ENCODE peak calls at places on chromosomes 11 and 22, in four cellular contexts. Z is uterus, K is hepatocyte, E is breast epithelium. G is an unnamed sample. For H3K4me1, the result is how much of the 10 kb centered on the place peaks cover.

GRCh38 chr22:20031732-20032406 is 11.0 kb downstream of the TANGO2 start:
- DNase-seq in K (no peak), Z (no peak), E (no peak), G (no peak)

GRCh38 chr11:130244851-130245250 is 69.9 kb downstream of the ZBTB44 start:
- DNase-seq in E (no peak), Z (no peak), K (no peak), G (no peak)

GRCh38 chr11:64777449-64778222 is 706 bp downstream of the SF1 start:
- DNase-seq in Z (peak), K (peak), E (peak), G (peak)

GRCh38 chr22:25630446-25630845 is 66.0 kb downstream of the GRK3 start:
- DNase-seq in Z (no peak), E (no peak), K (no peak), G (no peak)

GRCh38 chr11:79173615-79174014 is 267.2 kb downstream of the TENM4 start:
- DNase-seq in K (peak), Z (peak), E (no peak), G (no peak)

GRCh38 chr11:107427569-107428180 is 29.9 kb downstream of the CWF19L2 start:
- DNase-seq in Z (no peak), K (no peak), E (no peak), G (no peak)

GRCh38 chr11:13343931-13344717 is 66.5 kb downstream of the BMAL1 start:
- DNase-seq in E (peak), Z (peak), K (peak), G (peak)

GRCh38 chr11:39741066-39741465 is 1718.4 kb downstream of the LRRC4C start:
- DNase-seq in K (peak), E (no peak), Z (no peak), G (no peak)

GRCh38 chr11:103682318-103683184 is 353.9 kb upstream of the DDI1 start:
- DNase-seq in Z (peak), E (peak), K (peak), G (peak)

GRCh38 chr11:105389952-105390351 is 219.9 kb upstream of the GRIA4 start:
- DNase-seq in E (no peak), K (no peak), Z (no peak), G (no peak)

GRCh38 chr22:34885852-34886251 is 180.1 kb upstream of the ISX start:
- DNase-seq in Z (no peak), K (no peak), E (peak), G (no peak)

GRCh38 chr11:46357483-46357936 is 10.2 kb downstream of the DGKZ start:
- DNase-seq in K (no peak), Z (no peak), E (peak), G (no peak)

GRCh38 chr11:126082251-126083109 is 19.8 kb upstream of the CDON start:
- DNase-seq in Z (no peak), K (no peak), E (no peak), G (no peak)

GRCh38 chr11:13999704-14000103 is 37.2 kb downstream of the SPON1 start:
- DNase-seq in Z (no peak), E (no peak), K (no peak), G (no peak)

GRCh38 chr11:128336203-128336602 is 251.2 kb downstream of the ETS1 start:
- DNase-seq in E (no peak), K (peak), Z (peak), G (no peak)

GRCh38 chr11:120569903-120570302 is 58.4 kb downstream of the GRIK4 start:
- DNase-seq in K (no peak), Z (no peak), E (no peak), G (no peak)

GRCh38 chr22:47032091-47032943 is 269.9 kb downstream of the TBC1D22A start:
- DNase-seq in E (no peak), Z (no peak), K (no peak), G (no peak)

GRCh38 chr11:21704539-21704938 is 488.3 kb upstream of the ANO5 start:
- DNase-seq in E (no peak), Z (no peak), K (no peak), G (no peak)

GRCh38 chr11:102144357-102145342 is 34.4 kb downstream of the YAP1 start:
- DNase-seq in K (peak), E (no peak), Z (no peak), G (no peak)

GRCh38 chr11:120339394-120339890 is 3.2 kb downstream of the ARHGEF12 start:
- DNase-seq in E (no peak), Z (no peak), K (peak), G (no peak)

GRCh38 chr11:35852056-35852455 is 91.8 kb upstream of the LDLRAD3 start:
- DNase-seq in K (no peak), Z (no peak), E (no peak), G (no peak)

GRCh38 chr11:128517457-128518230 is 69.7 kb downstream of the ETS1 start:
- DNase-seq in E (no peak), Z (no peak), K (no peak), G (no peak)

GRCh38 chr11:128157423-128158298 is 429.7 kb downstream of the ETS1 start:
- DNase-seq in K (peak), E (no peak), Z (peak), G (no peak)

GRCh38 chr11:27218498-27219038 is 144.4 kb downstream of the CCDC34 start:
- DNase-seq in K (no peak), Z (no peak), E (no peak), G (no peak)

GRCh38 chr11:82046778-82047177 is 686.9 kb downstream of the FAM181B start:
- DNase-seq in K (peak), Z (no peak), E (no peak), G (no peak)

GRCh38 chr11:93537767-93538261 is 5.4 kb downstream of the SMCO4 start:
- DNase-seq in E (peak), Z (peak), K (peak), G (peak)

GRCh38 chr11:118148240-118148639 is 4.4 kb downstream of the SCN4B start:
- DNase-seq in Z (no peak), K (no peak), E (no peak), G (no peak)

GRCh38 chr11:120568572-120569307 is 57.2 kb downstream of the GRIK4 start:
- DNase-seq in K (no peak), Z (no peak), E (no peak), G (no peak)

GRCh38 chr22:40818747-40819662 is at the start of gene SLC25A17:
- DNase-seq in Z (peak), E (peak), K (peak), G (peak)

GRCh38 chr22:49372111-49372529 is 455.6 kb downstream of the BRD1 start:
- DNase-seq in Z (no peak), E (no peak), K (no peak), G (no peak)

GRCh38 chr22:49373801-49374226 is 453.9 kb downstream of the BRD1 start:
- DNase-seq in Z (no peak), K (no peak), E (no peak), G (no peak)

GRCh38 chr22:49371325-49372110 is 456.2 kb downstream of the BRD1 start:
- DNase-seq in Z (no peak), E (no peak), K (no peak), G (no peak)

GRCh38 chr22:49373289-49373666 is 454.4 kb downstream of the BRD1 start:
- DNase-seq in Z (no peak), K (no peak), E (no peak), G (no peak)

GRCh38 chr22:49372530-49373288 is 455.0 kb downstream of the BRD1 start:
- DNase-seq in Z (no peak), K (peak), E (no peak), G (no peak)
- H3K4me1 ChIP-seq in Z (under half), K (under half), E (under half), G (under half)

GRCh38 chr22:21446128-21446826 is 20.9 kb upstream of the TMEM191C start:
- DNase-seq in K (no peak), E (no peak), Z (no peak), G (no peak)

GRCh38 chr22:21446827-21447690 is 20.1 kb upstream of the TMEM191C start:
- DNase-seq in Z (no peak), E (no peak), K (no peak), G (no peak)

GRCh38 chr22:21449531-21450319 is 17.5 kb upstream of the TMEM191C start:
- DNase-seq in E (no peak), K (no peak), Z (no peak), G (no peak)

GRCh38 chr22:21448627-21449416 is 18.4 kb upstream of the TMEM191C start:
- DNase-seq in E (no peak), K (no peak), Z (no peak), G (no peak)

DNA sequence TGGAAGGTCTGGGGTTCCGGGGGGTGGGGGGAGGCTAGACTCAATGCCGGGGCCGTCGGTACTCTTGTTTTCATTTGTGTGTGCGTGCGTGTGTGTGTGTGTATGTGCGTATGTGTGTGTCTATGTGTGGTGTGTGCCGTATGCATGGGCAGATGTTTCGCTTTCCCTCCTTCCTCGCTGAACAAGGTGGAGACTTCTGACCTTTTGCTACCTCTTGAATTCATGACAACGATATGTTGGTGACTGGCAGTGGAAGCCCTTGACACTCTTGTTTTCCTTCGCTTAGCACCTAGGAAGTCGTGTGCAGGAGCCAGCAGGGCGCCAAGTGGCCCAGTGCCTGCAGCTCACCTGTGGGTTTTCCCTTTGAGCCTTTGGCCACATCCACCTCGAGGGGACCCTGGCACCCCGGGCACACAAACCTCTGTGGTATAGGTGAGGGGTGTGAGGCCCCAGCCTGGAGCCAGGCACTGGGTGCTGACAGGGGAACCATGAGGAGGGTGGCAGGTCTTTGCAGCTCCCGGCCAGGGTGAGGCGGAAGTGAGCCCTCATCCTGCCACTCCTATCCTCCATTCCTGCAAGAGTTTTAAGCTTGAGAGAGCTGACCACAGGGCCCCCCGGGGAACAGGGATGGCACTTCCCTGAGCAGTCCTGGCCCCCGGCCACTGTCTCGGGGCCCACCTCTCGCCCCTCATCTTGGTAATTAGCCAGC is 19.3 kb upstream of the TMEM191C start:
- DNase-seq in E (no peak), Z (no peak), K (no peak), G (no peak)
- TF ChIP-seq CTCF in E (no peak), Z (no peak), K (no peak), G (no peak)

DNA sequence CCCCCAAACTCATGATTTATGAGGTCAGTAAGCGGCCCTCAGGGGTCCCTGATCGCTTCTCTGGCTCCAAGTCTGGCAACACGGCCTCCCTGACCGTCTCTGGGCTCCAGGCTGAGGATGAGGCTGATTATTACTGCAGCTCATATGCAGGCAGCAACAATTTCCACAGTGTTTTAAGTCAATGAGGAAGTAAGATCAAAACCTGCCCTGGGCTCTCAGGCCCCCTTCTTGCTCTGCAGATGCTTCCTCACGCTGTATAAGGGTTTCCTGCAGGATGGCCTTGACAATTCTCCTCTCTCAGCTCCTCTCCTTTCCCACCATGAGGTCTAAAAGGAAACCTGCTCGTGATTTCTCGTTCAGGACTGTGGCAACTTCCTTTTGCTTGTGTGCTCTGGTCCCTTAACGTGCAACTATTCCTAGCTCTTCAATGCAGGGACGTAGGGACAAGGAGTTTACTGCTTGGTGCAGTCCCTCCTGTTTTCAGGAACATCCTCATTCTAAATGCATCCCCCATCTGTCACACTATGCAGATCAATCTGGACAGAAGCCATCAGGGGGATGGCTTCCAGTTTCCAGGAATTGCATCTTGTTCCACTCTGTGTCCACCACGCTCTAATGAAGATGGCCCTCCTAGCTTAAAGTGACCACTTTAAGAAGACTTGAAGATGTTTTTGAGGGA is 64.4 kb upstream of the IGLL5 start:
- DNase-seq in Z (no peak), E (no peak), K (no peak), G (no peak)
- H3K4me1 ChIP-seq in Z (under half), E (under half), K (under half), G (under half)

GRCh38 chr11:3971756-3972404 is 116.4 kb downstream of the STIM1 start:
- DNase-seq in K (no peak), E (no peak), Z (no peak), G (no peak)
- TF ChIP-seq CTCF in K (no peak), E (no peak), Z (no peak), G (no peak)

DNA sequence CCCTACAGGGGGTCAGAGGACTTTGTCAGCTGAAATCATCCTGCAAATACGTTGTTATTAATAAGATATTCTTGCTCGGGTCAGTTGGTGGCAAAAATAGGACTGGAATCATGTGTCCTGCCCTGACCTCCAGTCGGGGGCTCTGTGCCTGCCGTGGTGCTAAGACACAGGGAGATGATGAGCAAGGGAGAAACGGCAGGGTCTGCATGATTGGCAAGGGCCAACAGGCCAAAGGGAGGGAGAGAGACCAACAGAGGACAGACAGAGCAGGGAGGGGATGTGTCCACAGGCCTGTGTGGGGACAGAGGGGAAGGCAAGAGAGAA is 10.4 kb upstream of the TSKU start:
- DNase-seq in K (no peak), Z (no peak), E (no peak), G (no peak)
- H3K4me1 ChIP-seq in K (under half), Z (under half), E (under half), G (under half)

GRCh38 chr11:19658344-19658743 is 54.3 kb upstream of the NAV2 start:
- DNase-seq in Z (no peak), E (no peak), K (no peak), G (no peak)
- TF ChIP-seq CTCF in Z (no peak), E (no peak), K (no peak), G (no peak)

GRCh38 chr22:50307891-50308596 is 598 bp upstream of the PLXNB2 start:
- DNase-seq in Z (peak), E (peak), K (no peak), G (no peak)

GRCh38 chr22:50305393-50305657 is 2.1 kb downstream of the PLXNB2 start:
- DNase-seq in E (no peak), Z (no peak), K (no peak), G (no peak)

GRCh38 chr22:50308597-50308935 is 1.1 kb upstream of the PLXNB2 start:
- DNase-seq in Z (peak), E (peak), K (no peak), G (no peak)

GRCh38 chr22:50305658-50306566 is 1.5 kb downstream of the PLXNB2 start:
- DNase-seq in K (peak), Z (peak), E (peak), G (peak)

GRCh38 chr22:50306753-50307749 is at the start of gene PLXNB2:
- DNase-seq in E (peak), Z (peak), K (peak), G (no peak)
- H3K4me1 ChIP-seq in E (under half), Z (half or more), K (half or more), G (half or more)

DNA sequence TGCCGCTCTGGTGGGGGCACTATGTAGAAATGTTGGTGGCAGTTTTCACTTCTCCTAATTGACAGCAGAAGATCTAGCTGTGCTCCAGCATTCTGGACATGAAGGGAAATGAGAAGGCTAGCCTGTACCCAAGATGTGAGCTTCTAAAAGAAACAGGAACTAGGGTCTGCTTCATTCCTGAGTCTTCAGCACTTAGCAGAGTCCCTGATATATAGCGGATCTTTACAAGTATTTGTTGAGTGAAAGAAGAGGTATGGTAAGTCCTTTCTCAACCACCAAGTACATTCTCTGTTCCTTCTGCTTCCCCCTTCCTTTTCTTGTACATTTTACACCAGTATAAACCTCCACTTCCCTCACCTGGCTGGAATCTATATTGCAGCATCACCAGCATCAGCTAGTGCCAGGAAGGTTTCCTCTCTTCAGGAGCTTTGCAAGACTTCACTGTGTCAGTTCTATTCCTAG is 408.3 kb upstream of the CADM1 start:
- DNase-seq in K (peak), Z (no peak), E (no peak), G (no peak)
- TF ChIP-seq CTCF in K (peak), Z (no peak), E (no peak), G (no peak)

GRCh38 chr22:36360871-36361383 is 26.8 kb downstream of the MYH9 start:
- DNase-seq in E (no peak), Z (no peak), K (peak), G (no peak)
- H3K4me1 ChIP-seq in E (half or more), Z (half or more), K (half or more), G (half or more)